ENCODE peak calls at places on chromosomes 4 and X, in four cellular contexts. One of them, this sample, is unnamed.

GRCh38 chr4:38119663-38120374 is 159.6 kb downstream of the PTTG2 start:
- DNase-seq in right lobe of liver: no peak
- DNase-seq in heart right ventricle: peak
- DNase-seq in ovary: peak
- DNase-seq in this sample: no peak

GRCh38 chr4:147760695-147761094 is 28.8 kb downstream of the ARHGAP10 start:
- DNase-seq in right lobe of liver: no peak
- DNase-seq in heart right ventricle: peak
- DNase-seq in ovary: peak
- DNase-seq in this sample: no peak

GRCh38 chr4:64538219-64538618 is 129.0 kb upstream of the TECRL start:
- DNase-seq in right lobe of liver: no peak
- DNase-seq in heart right ventricle: no peak
- DNase-seq in ovary: no peak
- DNase-seq in this sample: no peak

GRCh38 chrX:662126-662525 is 31.5 kb downstream of the SHOX start:
- DNase-seq in right lobe of liver: no peak
- DNase-seq in heart right ventricle: no peak
- DNase-seq in ovary: no peak
- DNase-seq in this sample: no peak

GRCh38 chrX:45344597-45344996 is 143.9 kb upstream of the DIPK2B start:
- DNase-seq in right lobe of liver: no peak
- DNase-seq in heart right ventricle: no peak
- DNase-seq in ovary: no peak
- DNase-seq in this sample: no peak

GRCh38 chr4:15428611-15429010 is 778 bp downstream of the C1QTNF7 start:
- DNase-seq in right lobe of liver: no peak
- DNase-seq in heart right ventricle: no peak
- DNase-seq in ovary: no peak
- DNase-seq in this sample: no peak

GRCh38 chr4:38160487-38161207 is 200.4 kb downstream of the PTTG2 start:
- DNase-seq in right lobe of liver: no peak
- DNase-seq in heart right ventricle: no peak
- DNase-seq in ovary: no peak
- DNase-seq in this sample: peak

GRCh38 chr4:127759228-127759820 is 22.8 kb upstream of the HSPA4L start:
- DNase-seq in right lobe of liver: no peak
- DNase-seq in heart right ventricle: no peak
- DNase-seq in ovary: no peak
- DNase-seq in this sample: no peak

GRCh38 chr4:155572106-155572703 is 94.4 kb upstream of the GUCY1A1 start:
- DNase-seq in right lobe of liver: no peak
- DNase-seq in heart right ventricle: no peak
- DNase-seq in ovary: no peak
- DNase-seq in this sample: no peak

GRCh38 chr4:40197879-40198689 is 1.3 kb downstream of the RHOH start:
- DNase-seq in right lobe of liver: no peak
- DNase-seq in heart right ventricle: no peak
- DNase-seq in ovary: no peak
- DNase-seq in this sample: no peak
- H3K27ac ChIP-seq in right lobe of liver: peak
- H3K27ac ChIP-seq in heart right ventricle: no peak
- H3K27ac ChIP-seq in ovary: no peak
- H3K27ac ChIP-seq in this sample: peak

GRCh38 chr4:61426229-61426628 is 226.1 kb downstream of the ADGRL3 start:
- DNase-seq in right lobe of liver: no peak
- DNase-seq in heart right ventricle: no peak
- DNase-seq in ovary: no peak
- DNase-seq in this sample: no peak

GRCh38 chr4:61427818-61428495 is 227.8 kb downstream of the ADGRL3 start:
- DNase-seq in right lobe of liver: no peak
- DNase-seq in heart right ventricle: no peak
- DNase-seq in ovary: no peak
- DNase-seq in this sample: no peak

GRCh38 chr4:61425315-61425714 is 225.2 kb downstream of the ADGRL3 start:
- DNase-seq in right lobe of liver: no peak
- DNase-seq in heart right ventricle: no peak
- DNase-seq in ovary: no peak
- DNase-seq in this sample: no peak

GRCh38 chr4:61428950-61429349 is 228.8 kb downstream of the ADGRL3 start:
- DNase-seq in right lobe of liver: no peak
- DNase-seq in heart right ventricle: no peak
- DNase-seq in ovary: no peak
- DNase-seq in this sample: no peak

GRCh38 chr4:61427099-61427817 is 227.1 kb downstream of the ADGRL3 start:
- DNase-seq in right lobe of liver: no peak
- DNase-seq in heart right ventricle: no peak
- DNase-seq in ovary: no peak
- DNase-seq in this sample: no peak
- H3K27ac ChIP-seq in right lobe of liver: no peak
- H3K27ac ChIP-seq in heart right ventricle: no peak
- H3K27ac ChIP-seq in ovary: no peak
- H3K27ac ChIP-seq in this sample: no peak

GRCh38 chr4:74058048-74058651 is 19.7 kb upstream of the CXCL3 start:
- DNase-seq in right lobe of liver: no peak
- DNase-seq in heart right ventricle: no peak
- DNase-seq in ovary: no peak
- DNase-seq in this sample: no peak

GRCh38 chr4:74059161-74059829 is 20.8 kb upstream of the CXCL3 start:
- DNase-seq in right lobe of liver: no peak
- DNase-seq in heart right ventricle: no peak
- DNase-seq in ovary: no peak
- DNase-seq in this sample: no peak

GRCh38 chr4:74056114-74056857 is 17.8 kb upstream of the CXCL3 start:
- DNase-seq in right lobe of liver: no peak
- DNase-seq in heart right ventricle: no peak
- DNase-seq in ovary: no peak
- DNase-seq in this sample: no peak

GRCh38 chr4:74056858-74057562 is 18.5 kb upstream of the CXCL3 start:
- DNase-seq in right lobe of liver: no peak
- DNase-seq in heart right ventricle: no peak
- DNase-seq in ovary: no peak
- DNase-seq in this sample: no peak

GRCh38 chr4:74057588-74057987 is 19.1 kb upstream of the CXCL3 start:
- DNase-seq in right lobe of liver: no peak
- DNase-seq in heart right ventricle: no peak
- DNase-seq in ovary: no peak
- DNase-seq in this sample: no peak
- H3K27ac ChIP-seq in right lobe of liver: no peak
- H3K27ac ChIP-seq in heart right ventricle: no peak
- H3K27ac ChIP-seq in ovary: no peak
- H3K27ac ChIP-seq in this sample: no peak

GRCh38 chr4:41696131-41696530 is 52.4 kb downstream of the PHOX2B start:
- DNase-seq in right lobe of liver: no peak
- DNase-seq in heart right ventricle: no peak
- DNase-seq in ovary: no peak
- DNase-seq in this sample: no peak

GRCh38 chr4:41696768-41697167 is 51.8 kb downstream of the PHOX2B start:
- DNase-seq in right lobe of liver: no peak
- DNase-seq in heart right ventricle: no peak
- DNase-seq in ovary: no peak
- DNase-seq in this sample: no peak

GRCh38 chr4:41701961-41702360 is 46.6 kb downstream of the PHOX2B start:
- DNase-seq in right lobe of liver: no peak
- DNase-seq in heart right ventricle: no peak
- DNase-seq in ovary: no peak
- DNase-seq in this sample: no peak
- H3K27ac ChIP-seq in right lobe of liver: no peak
- H3K27ac ChIP-seq in heart right ventricle: no peak
- H3K27ac ChIP-seq in ovary: no peak
- H3K27ac ChIP-seq in this sample: no peak

GRCh38 chrX:108312011-108312410 is 126.2 kb downstream of the COL4A6 start:
- DNase-seq in right lobe of liver: no peak
- DNase-seq in heart right ventricle: no peak
- DNase-seq in ovary: no peak
- DNase-seq in this sample: no peak

GRCh38 chrX:108307408-108308085 is 130.7 kb downstream of the COL4A6 start:
- DNase-seq in right lobe of liver: peak
- DNase-seq in heart right ventricle: peak
- DNase-seq in ovary: no peak
- DNase-seq in this sample: no peak

GRCh38 chrX:108306086-108306485 is 132.1 kb downstream of the COL4A6 start:
- DNase-seq in right lobe of liver: no peak
- DNase-seq in heart right ventricle: no peak
- DNase-seq in ovary: no peak
- DNase-seq in this sample: no peak

GRCh38 chrX:108310511-108310910 is 127.7 kb downstream of the COL4A6 start:
- DNase-seq in right lobe of liver: no peak
- DNase-seq in heart right ventricle: no peak
- DNase-seq in ovary: no peak
- DNase-seq in this sample: no peak

DNA sequence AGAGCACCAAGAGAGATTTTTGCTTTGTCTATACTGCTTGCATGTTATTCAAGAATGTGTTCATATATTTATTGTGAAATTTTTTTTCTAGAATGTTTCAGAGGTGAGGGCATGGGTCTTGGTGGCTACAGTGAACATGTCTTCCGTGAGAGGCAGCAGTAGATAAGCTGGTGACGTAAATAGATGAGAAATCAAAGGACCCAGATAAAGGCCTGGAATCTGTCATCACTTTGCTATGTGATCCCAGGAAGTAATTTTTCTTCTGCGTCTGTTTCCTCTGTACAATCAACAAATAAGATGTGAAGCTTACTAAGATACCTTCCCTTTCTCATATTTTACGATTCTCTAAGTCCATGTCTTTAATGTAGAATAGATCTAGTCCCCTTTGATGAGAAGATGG is 129.1 kb downstream of the COL4A6 start:
- DNase-seq in right lobe of liver: no peak
- DNase-seq in heart right ventricle: no peak
- DNase-seq in ovary: no peak
- DNase-seq in this sample: no peak
- H3K27ac ChIP-seq in right lobe of liver: no peak
- H3K27ac ChIP-seq in heart right ventricle: no peak
- H3K27ac ChIP-seq in ovary: no peak
- H3K27ac ChIP-seq in this sample: no peak

GRCh38 chr4:1215347-1216075 is 33.4 kb downstream of the CTBP1 start:
- DNase-seq in right lobe of liver: no peak
- DNase-seq in heart right ventricle: no peak
- DNase-seq in ovary: peak
- DNase-seq in this sample: no peak

GRCh38 chr4:1214101-1215095 is 34.5 kb downstream of the CTBP1 start:
- DNase-seq in right lobe of liver: no peak
- DNase-seq in heart right ventricle: peak
- DNase-seq in ovary: no peak
- DNase-seq in this sample: no peak

GRCh38 chr4:1217366-1217765 is 31.6 kb downstream of the CTBP1 start:
- DNase-seq in right lobe of liver: no peak
- DNase-seq in heart right ventricle: no peak
- DNase-seq in ovary: no peak
- DNase-seq in this sample: no peak

GRCh38 chr4:1216869-1217294 is 32.0 kb downstream of the CTBP1 start:
- DNase-seq in right lobe of liver: no peak
- DNase-seq in heart right ventricle: peak
- DNase-seq in ovary: no peak
- DNase-seq in this sample: no peak

DNA sequence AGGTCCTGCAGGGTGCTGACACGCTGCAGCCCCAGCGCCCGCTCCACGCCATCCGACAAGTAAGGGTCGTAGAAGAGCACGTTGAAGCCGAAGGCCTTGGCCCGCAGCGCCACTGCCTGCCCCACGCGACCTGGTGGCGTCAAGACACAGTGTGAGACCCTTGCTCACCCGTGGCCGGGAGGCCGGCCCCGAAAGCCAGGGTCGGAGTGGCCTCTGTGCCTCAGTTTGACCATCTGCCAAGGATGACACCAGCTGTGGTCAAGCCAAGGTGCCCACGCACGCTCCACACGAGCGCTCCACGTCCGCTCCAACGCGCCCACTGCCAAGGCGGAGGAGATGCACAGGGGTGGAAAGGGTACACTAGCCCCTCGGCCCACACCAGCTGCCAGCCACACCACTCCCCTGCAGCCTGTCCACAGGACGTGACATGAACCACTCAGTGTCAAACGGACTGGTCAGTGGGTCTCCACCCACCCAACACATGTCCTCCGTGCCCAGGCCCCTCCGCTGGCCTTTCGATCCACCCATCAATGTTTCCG is 32.8 kb downstream of the CTBP1 start:
- DNase-seq in right lobe of liver: no peak
- DNase-seq in heart right ventricle: no peak
- DNase-seq in ovary: no peak
- DNase-seq in this sample: no peak
- H3K27ac ChIP-seq in right lobe of liver: no peak
- H3K27ac ChIP-seq in heart right ventricle: no peak
- H3K27ac ChIP-seq in ovary: no peak
- H3K27ac ChIP-seq in this sample: peak